ENCODE peak calls at places on chromosomes 13 and 19, in seven cellular contexts. Z, X, O, P, B, F and A are unnamed samples.

GRCh38 chr19:4870025-4870700 is 2.7 kb upstream of the PLIN3 start:
- DNase-seq in Z (no peak), X (no peak), O (no peak), P (no peak), B (no peak), F (no peak), A (peak)

GRCh38 chr19:15149704-15150103 is 42.5 kb downstream of the SYDE1 start:
- DNase-seq in Z (no peak), X (no peak), O (no peak), P (no peak), B (no peak), F (no peak), A (no peak)

GRCh38 chr19:38869836-38870607 is 8.1 kb downstream of the RINL start:
- DNase-seq in Z (peak), X (no peak), O (peak), P (peak), B (peak), F (peak), A (peak)

GRCh38 chr13:75788494-75788991 is 152.4 kb downstream of the LMO7 start:
- DNase-seq in Z (no peak), X (no peak), O (no peak), P (no peak), B (no peak), F (no peak), A (peak)

GRCh38 chr13:35917252-35917941 is 213.8 kb downstream of the DCLK1 start:
- DNase-seq in Z (no peak), X (no peak), O (no peak), P (no peak), B (no peak), F (no peak), A (no peak)

GRCh38 chr13:41546372-41547252 is 89.3 kb downstream of the RGCC start:
- DNase-seq in Z (no peak), X (no peak), O (no peak), P (no peak), B (no peak), F (no peak), A (peak)

GRCh38 chr13:50140742-50141659 is 125.8 kb downstream of the KCNRG start:
- DNase-seq in Z (no peak), X (no peak), O (no peak), P (no peak), B (no peak), F (no peak), A (no peak)

GRCh38 chr13:47955836-47956235 is 45.2 kb downstream of the SUCLA2 start:
- DNase-seq in Z (no peak), X (no peak), O (no peak), P (no peak), B (no peak), F (no peak), A (no peak)

GRCh38 chr19:42030605-42031004 is 36.6 kb upstream of the ATP1A3 start:
- DNase-seq in Z (no peak), X (no peak), O (no peak), P (no peak), B (no peak), F (no peak), A (no peak)

GRCh38 chr13:23959231-23959862 is 62.0 kb upstream of the C1QTNF9B start:
- DNase-seq in Z (no peak), X (no peak), O (no peak), P (no peak), B (no peak), F (no peak), A (no peak)

GRCh38 chr13:45851171-45851889 is at the start of gene SIAH3:
- DNase-seq in Z (no peak), X (peak), O (peak), P (no peak), B (no peak), F (no peak), A (peak)

GRCh38 chr19:53808710-53809125 is 15.4 kb downstream of the NLRP12 start:
- DNase-seq in Z (no peak), X (no peak), O (no peak), P (no peak), B (no peak), F (no peak), A (peak)

GRCh38 chr19:10986301-10987127 is 25.7 kb downstream of the SMARCA4 start:
- DNase-seq in Z (no peak), X (no peak), O (no peak), P (no peak), B (no peak), F (no peak), A (no peak)

GRCh38 chr19:11949201-11949600 is 15.6 kb upstream of the ZNF763 start:
- DNase-seq in Z (no peak), X (no peak), O (no peak), P (no peak), B (no peak), F (no peak), A (peak)

GRCh38 chr19:492091-492531 is 4.2 kb upstream of the MADCAM1 start:
- DNase-seq in Z (no peak), X (no peak), O (peak), P (peak), B (no peak), F (peak), A (no peak)